ENCODE peak calls at places on chromosome 19, in eight cellular contexts. N, V, Q, I, K, D, W and L are unnamed samples.

GRCh38 chr19:13610042-13610691 is 103.9 kb upstream of the CACNA1A start:
- DNase-seq in N (peak), V (no peak), Q (no peak), I (no peak), K (no peak), D (no peak), W (no peak), L (no peak)

GRCh38 chr19:40717880-40718773 is 1.2 kb downstream of the ITPKC start:
- DNase-seq in N (peak), V (no peak), Q (peak), I (no peak), K (peak), D (peak), W (peak), L (peak)

GRCh38 chr19:50666346-50667176 is 17.3 kb downstream of the C19orf81 start:
- DNase-seq in N (no peak), V (no peak), Q (no peak), I (no peak), K (no peak), D (peak), W (no peak), L (no peak)

GRCh38 chr19:35852029-35852780 is at the start of gene NPHS1:
- DNase-seq in N (no peak), V (no peak), Q (no peak), I (no peak), K (no peak), D (peak), W (no peak), L (no peak)

GRCh38 chr19:3625996-3626472 is 556 bp downstream of the CACTIN start:
- DNase-seq in N (peak), V (no peak), Q (no peak), I (no peak), K (no peak), D (peak), W (no peak), L (no peak)

GRCh38 chr19:48530044-48530720 is 18.5 kb upstream of the LMTK3 start:
- DNase-seq in N (no peak), V (no peak), Q (no peak), I (no peak), K (no peak), D (peak), W (no peak), L (peak)

GRCh38 chr19:52351512-52351911 is 15.5 kb downstream of the ZNF610 start:
- DNase-seq in N (peak), V (no peak), Q (no peak), I (no peak), K (no peak), D (no peak), W (no peak), L (no peak)

GRCh38 chr19:29191005-29191404 is 21.9 kb downstream of the UQCRFS1 start:
- DNase-seq in N (no peak), V (no peak), Q (no peak), I (no peak), K (no peak), D (no peak), W (no peak), L (no peak)

GRCh38 chr19:46932346-46932745 is 71.5 kb downstream of the ARHGAP35 start:
- DNase-seq in N (no peak), V (no peak), Q (no peak), I (no peak), K (no peak), D (no peak), W (no peak), L (peak)

GRCh38 chr19:43777163-43777700 is 3.5 kb downstream of the KCNN4 start:
- DNase-seq in N (no peak), V (no peak), Q (no peak), I (peak), K (no peak), D (no peak), W (no peak), L (peak)

GRCh38 chr19:42028304-42029216 is 34.5 kb upstream of the ATP1A3 start:
- DNase-seq in N (peak), V (no peak), Q (no peak), I (no peak), K (no peak), D (no peak), W (no peak), L (no peak)

GRCh38 chr19:38657633-38658222 is 10.3 kb downstream of the ACTN4 start:
- DNase-seq in N (peak), V (no peak), Q (no peak), I (no peak), K (no peak), D (no peak), W (peak), L (peak)

DNA sequence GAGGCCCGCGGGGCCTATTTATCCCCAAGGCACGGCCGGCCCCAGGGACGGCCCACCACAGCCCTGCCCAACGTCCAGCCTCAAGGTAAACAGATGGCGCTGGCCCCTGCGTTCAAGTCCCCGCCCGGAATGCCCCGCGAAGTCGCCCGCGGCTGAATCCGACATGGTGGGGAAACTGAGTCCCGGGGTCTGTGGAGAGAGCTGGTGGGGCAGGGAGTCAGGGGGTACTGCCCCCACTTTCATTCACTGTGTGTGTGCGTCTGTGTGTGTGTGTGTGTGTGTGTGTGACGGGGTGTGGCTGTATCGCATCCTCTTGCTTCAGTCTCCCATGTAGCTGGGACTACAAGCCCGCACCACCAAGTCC is 192 bp upstream of the COMP start:
- DNase-seq in N (no peak), V (no peak), Q (no peak), I (no peak), K (no peak), D (no peak), W (no peak), L (no peak)
- H3K4me3 ChIP-seq in N (no peak), V (peak), Q (no peak), I (no peak), K (no peak), D (no peak), W (no peak), L (no peak)

GRCh38 chr19:55460670-55461258 is 678 bp downstream of the ISOC2 start:
- DNase-seq in N (peak), V (peak), Q (peak), I (peak), K (peak), D (no peak), W (peak), L (peak)
- H3K4me3 ChIP-seq in N (peak), V (peak), Q (peak), I (peak), K (peak), D (peak), W (peak), L (peak)

DNA sequence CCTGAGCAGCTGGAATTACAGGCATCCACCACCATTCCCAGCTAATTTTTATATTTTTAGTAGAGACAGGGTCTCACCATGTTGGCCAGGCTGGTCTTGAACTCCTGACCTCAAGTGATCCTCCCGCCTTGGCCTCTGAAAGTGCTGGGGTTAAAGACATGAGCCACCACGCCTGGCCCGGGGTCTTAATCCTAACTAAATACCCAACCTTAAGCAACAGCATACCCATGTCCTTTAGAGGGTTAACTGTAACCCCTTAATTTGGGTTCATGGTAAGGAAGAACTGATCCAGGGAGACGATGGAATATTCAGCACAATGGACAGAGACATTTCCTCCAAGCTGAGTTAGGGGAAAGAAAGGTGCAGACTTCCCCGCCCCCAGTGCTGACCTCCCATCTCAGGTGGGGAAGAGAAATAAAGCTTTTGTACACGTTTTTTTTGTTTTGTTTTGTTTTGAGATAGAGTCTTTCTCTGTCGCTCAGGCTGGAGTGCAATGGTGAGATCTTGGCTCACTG is 8.7 kb upstream of the GALP start:
- DNase-seq in N (peak), V (no peak), Q (no peak), I (no peak), K (no peak), D (no peak), W (no peak), L (no peak)
- H3K4me3 ChIP-seq in N (no peak), V (no peak), Q (no peak), I (no peak), K (no peak), D (no peak), W (no peak), L (no peak)

GRCh38 chr19:1746401-1747284 is 6.7 kb upstream of the ONECUT3 start:
- DNase-seq in N (no peak), V (no peak), Q (no peak), I (no peak), K (no peak), D (no peak), W (no peak), L (peak)
- H3K4me3 ChIP-seq in N (no peak), V (no peak), Q (no peak), I (no peak), K (no peak), D (no peak), W (no peak), L (no peak)